ENCODE peak calls at places on chromosomes 2 and 18, in seven cellular contexts. One of them, this sample, is unnamed.

GRCh38 chr18:63795611-63796010 is 20.4 kb downstream of the SERPINB7 start:
- DNase-seq in fibroblast of the aortic adventitia: no peak
- DNase-seq in iris pigment epithelial cell: no peak
- DNase-seq in HEK293T: no peak
- DNase-seq in NT2/D1: no peak
- DNase-seq in NCI-H1417: no peak
- DNase-seq in HL-60: no peak
- DNase-seq in this sample: no peak

GRCh38 chr2:215002500-215002899 is 135.9 kb downstream of the ABCA12 start:
- DNase-seq in NCI-H1417: peak; percentile 61
- DNase-seq in iris pigment epithelial cell: peak; percentile 50
- DNase-seq in HEK293T: peak; percentile 34
- DNase-seq in HL-60: no peak
- DNase-seq in fibroblast of the aortic adventitia: peak; percentile 53
- DNase-seq in NT2/D1: peak; percentile 35
- DNase-seq in this sample: no peak

GRCh38 chr2:10517351-10518043 is 69.4 kb upstream of the ODC1 start:
- DNase-seq in NT2/D1: no peak
- DNase-seq in HEK293T: no peak
- DNase-seq in NCI-H1417: no peak
- DNase-seq in iris pigment epithelial cell: no peak
- DNase-seq in fibroblast of the aortic adventitia: no peak
- DNase-seq in HL-60: no peak
- DNase-seq in this sample: peak; percentile 27

GRCh38 chr18:9722691-9723090 is 14.6 kb downstream of the RAB31 start:
- DNase-seq in HL-60: no peak
- DNase-seq in fibroblast of the aortic adventitia: no peak
- DNase-seq in iris pigment epithelial cell: peak; percentile 54
- DNase-seq in HEK293T: no peak
- DNase-seq in NT2/D1: no peak
- DNase-seq in NCI-H1417: peak; percentile 37
- DNase-seq in this sample: no peak

GRCh38 chr2:68156419-68156818 is 1.3 kb upstream of the PNO1 start:
- DNase-seq in NT2/D1: no peak
- DNase-seq in HL-60: no peak
- DNase-seq in NCI-H1417: no peak
- DNase-seq in fibroblast of the aortic adventitia: no peak
- DNase-seq in HEK293T: no peak
- DNase-seq in iris pigment epithelial cell: no peak
- DNase-seq in this sample: no peak

GRCh38 chr18:1438458-1438910 is 533.8 kb downstream of the ADCYAP1 start:
- DNase-seq in iris pigment epithelial cell: no peak
- DNase-seq in fibroblast of the aortic adventitia: no peak
- DNase-seq in NT2/D1: no peak
- DNase-seq in NCI-H1417: no peak
- DNase-seq in HL-60: no peak
- DNase-seq in HEK293T: no peak
- DNase-seq in this sample: no peak

GRCh38 chr18:61975526-61976326 is 82.9 kb upstream of the RNF152 start:
- DNase-seq in iris pigment epithelial cell: no peak
- DNase-seq in HL-60: no peak
- DNase-seq in HEK293T: no peak
- DNase-seq in NCI-H1417: no peak
- DNase-seq in fibroblast of the aortic adventitia: no peak
- DNase-seq in NT2/D1: no peak
- DNase-seq in this sample: no peak

GRCh38 chr2:138827426-138828054 is 47.4 kb upstream of the NXPH2 start:
- DNase-seq in NCI-H1417: peak; percentile 83
- DNase-seq in fibroblast of the aortic adventitia: peak; percentile 82
- DNase-seq in iris pigment epithelial cell: peak; percentile 67
- DNase-seq in HL-60: no peak
- DNase-seq in NT2/D1: peak; percentile 61
- DNase-seq in HEK293T: peak; percentile 46
- DNase-seq in this sample: no peak

GRCh38 chr2:204344119-204344518 is 201.2 kb upstream of the PARD3B start:
- DNase-seq in HEK293T: no peak
- DNase-seq in iris pigment epithelial cell: no peak
- DNase-seq in fibroblast of the aortic adventitia: no peak
- DNase-seq in NCI-H1417: no peak
- DNase-seq in NT2/D1: no peak
- DNase-seq in HL-60: no peak
- DNase-seq in this sample: no peak

GRCh38 chr2:26805241-26805676 is 19.4 kb downstream of the CENPA start:
- DNase-seq in iris pigment epithelial cell: peak; percentile 81
- DNase-seq in fibroblast of the aortic adventitia: peak; percentile 35
- DNase-seq in NCI-H1417: no peak
- DNase-seq in NT2/D1: no peak
- DNase-seq in HL-60: no peak
- DNase-seq in HEK293T: no peak
- DNase-seq in this sample: no peak

GRCh38 chr2:8000861-8001260 is 681.0 kb upstream of the ID2 start:
- DNase-seq in NT2/D1: no peak
- DNase-seq in iris pigment epithelial cell: no peak
- DNase-seq in HL-60: no peak
- DNase-seq in HEK293T: no peak
- DNase-seq in NCI-H1417: no peak
- DNase-seq in fibroblast of the aortic adventitia: peak; percentile 13
- DNase-seq in this sample: no peak

GRCh38 chr2:240520143-240520973 is 37.4 kb downstream of the ANKMY1 start:
- DNase-seq in NT2/D1: no peak
- DNase-seq in HEK293T: no peak
- DNase-seq in NCI-H1417: no peak
- DNase-seq in iris pigment epithelial cell: peak; percentile 12
- DNase-seq in fibroblast of the aortic adventitia: no peak
- DNase-seq in HL-60: no peak
- DNase-seq in this sample: peak; percentile 57

GRCh38 chr2:173432049-173432754 is 77.5 kb downstream of the CDCA7 start:
- DNase-seq in iris pigment epithelial cell: peak; percentile 81
- DNase-seq in NT2/D1: no peak
- DNase-seq in fibroblast of the aortic adventitia: no peak
- DNase-seq in HEK293T: no peak
- DNase-seq in HL-60: peak; percentile 6
- DNase-seq in NCI-H1417: no peak
- DNase-seq in this sample: no peak

GRCh38 chr2:135875491-135876065 is 665 bp downstream of the MCM6 start:
- DNase-seq in NT2/D1: no peak
- DNase-seq in HL-60: no peak
- DNase-seq in HEK293T: peak; percentile 39
- DNase-seq in fibroblast of the aortic adventitia: peak; percentile 54
- DNase-seq in iris pigment epithelial cell: peak; percentile 65
- DNase-seq in NCI-H1417: peak; percentile 79
- DNase-seq in this sample: peak; percentile 91

GRCh38 chr2:215753808-215754207 is 259.5 kb downstream of the MREG start:
- DNase-seq in iris pigment epithelial cell: no peak
- DNase-seq in fibroblast of the aortic adventitia: no peak
- DNase-seq in HEK293T: no peak
- DNase-seq in NCI-H1417: no peak
- DNase-seq in HL-60: no peak
- DNase-seq in NT2/D1: no peak
- DNase-seq in this sample: no peak

GRCh38 chr2:237692601-237693079 is 65.3 kb downstream of the LRRFIP1 start:
- DNase-seq in NT2/D1: no peak
- DNase-seq in HEK293T: no peak
- DNase-seq in fibroblast of the aortic adventitia: no peak
- DNase-seq in HL-60: no peak
- DNase-seq in iris pigment epithelial cell: no peak
- DNase-seq in NCI-H1417: peak; percentile 76
- DNase-seq in this sample: peak; percentile 76

GRCh38 chr2:219368690-219369108 is 19.0 kb downstream of the DNPEP start:
- DNase-seq in HL-60: no peak
- DNase-seq in NT2/D1: no peak
- DNase-seq in NCI-H1417: no peak
- DNase-seq in fibroblast of the aortic adventitia: peak; percentile 98
- DNase-seq in HEK293T: no peak
- DNase-seq in iris pigment epithelial cell: peak; percentile 86
- DNase-seq in this sample: no peak